ENCODE peak calls at places on chromosome 15, in six cellular contexts. P is OCI-LY7, V is hepatocyte, D is GM23248, M is neuronal stem cell, W is H9. R is an unnamed sample.

GRCh38 chr15:56468271-56468912 is 3.5 kb upstream of the MNS1 start:
- DNase-seq in P (peak; percentile 20), V (no peak), D (peak; percentile 42), M (no peak), W (no peak), R (peak; percentile 49)

GRCh38 chr15:99253381-99254090 is 2.3 kb downstream of the LRRC28 start:
- DNase-seq in P (no peak), V (no peak), D (peak; percentile 77), M (no peak), W (no peak), R (no peak)

GRCh38 chr15:55221090-55222011 is 24.6 kb upstream of the RSL24D1 start:
- DNase-seq in P (peak; percentile 51), V (peak; percentile 78), D (peak; percentile 95), M (no peak), W (no peak), R (no peak)

GRCh38 chr15:83845230-83845629 is 191.3 kb downstream of the ADAMTSL3 start:
- DNase-seq in P (no peak), V (peak; percentile 23), D (peak; percentile 87), M (no peak), W (no peak), R (no peak)

GRCh38 chr15:62847900-62848489 is 194.6 kb upstream of the TPM1 start:
- DNase-seq in P (peak; percentile 24), V (peak; percentile 64), D (peak; percentile 74), M (peak; percentile 32), W (peak; percentile 83), R (peak; percentile 35)

GRCh38 chr15:57867970-57868791 is 161.7 kb downstream of the POLR2M start:
- DNase-seq in P (no peak), V (no peak), D (no peak), M (no peak), W (no peak), R (peak; percentile 64)

GRCh38 chr15:25849431-25849921 is 13.7 kb downstream of the ATP10A start:
- DNase-seq in P (no peak), V (peak; percentile 65), D (peak; percentile 94), M (no peak), W (no peak), R (no peak)

GRCh38 chr15:89143503-89144162 is 55.4 kb downstream of the ABHD2 start:
- DNase-seq in P (no peak), V (no peak), D (peak; percentile 86), M (no peak), W (no peak), R (no peak)

GRCh38 chr15:70528270-70528706 is 235.1 kb downstream of the UACA start:
- DNase-seq in P (peak; percentile 83), V (peak; percentile 42), D (peak; percentile 24), M (no peak), W (peak; percentile 13), R (peak; percentile 75)

GRCh38 chr15:101309436-101310162 is 14.6 kb upstream of the SNRPA1 start:
- DNase-seq in P (no peak), V (no peak), D (no peak), M (no peak), W (peak; percentile 25), R (no peak)

GRCh38 chr15:98070132-98070531 is 109.6 kb downstream of the ARRDC4 start:
- DNase-seq in P (no peak), V (no peak), D (no peak), M (no peak), W (no peak), R (no peak)

GRCh38 chr15:100766225-100767001 is 113.2 kb upstream of the ALDH1A3 start:
- DNase-seq in P (no peak), V (no peak), D (no peak), M (no peak), W (no peak), R (no peak)

DNA sequence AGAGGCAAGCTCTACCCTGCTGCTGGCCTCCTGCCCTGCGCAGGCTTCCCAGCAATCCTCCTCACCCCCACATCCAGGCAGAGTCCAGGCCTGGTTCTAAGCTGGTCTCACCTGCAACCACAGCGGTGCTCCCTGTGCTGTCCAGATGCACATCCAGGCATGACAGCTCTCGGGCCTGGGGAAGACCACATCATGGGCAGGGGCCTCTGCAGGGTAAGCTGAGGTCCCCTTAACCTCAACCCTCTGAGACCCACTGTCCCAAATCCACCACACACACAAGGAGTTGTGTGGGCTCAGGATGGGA is 10.8 kb downstream of the PLA2G4D start:
- DNase-seq in P (no peak), V (no peak), D (no peak), M (no peak), W (no peak), R (no peak)
- H2AFZ ChIP-seq in P (no peak overlapping the region), V (no peak overlapping the region), D (no peak overlapping the region), M (no peak overlapping the region), W (no peak overlapping the region), R (no peak overlapping the region)

DNA sequence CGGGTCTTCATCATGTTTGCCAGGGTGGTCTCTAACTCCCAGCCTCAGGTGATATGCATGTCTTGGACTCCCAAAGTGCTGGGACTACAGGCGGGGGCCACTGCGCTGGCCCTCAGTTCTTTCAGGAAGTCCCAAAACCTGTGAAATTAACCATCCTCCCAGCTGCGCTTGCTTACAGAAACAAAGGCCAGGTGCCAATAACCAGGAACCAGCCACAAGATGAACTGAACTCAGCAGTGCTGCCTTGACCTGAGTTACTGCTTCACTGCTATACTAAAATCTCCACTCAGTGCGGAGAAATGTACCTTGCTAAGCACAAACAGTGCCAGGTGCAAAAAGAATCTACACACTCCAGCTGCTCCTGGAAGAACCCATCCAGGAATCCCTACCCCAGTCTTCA is 3.9 kb upstream of the GCHFR start:
- DNase-seq in P (peak; percentile 68), V (no peak), D (no peak), M (no peak), W (no peak), R (no peak)
- H2AFZ ChIP-seq in P (peak overlapping the region; percentile 59), V (no peak overlapping the region), D (no peak overlapping the region), M (no peak overlapping the region), W (no peak overlapping the region), R (no peak overlapping the region)

DNA sequence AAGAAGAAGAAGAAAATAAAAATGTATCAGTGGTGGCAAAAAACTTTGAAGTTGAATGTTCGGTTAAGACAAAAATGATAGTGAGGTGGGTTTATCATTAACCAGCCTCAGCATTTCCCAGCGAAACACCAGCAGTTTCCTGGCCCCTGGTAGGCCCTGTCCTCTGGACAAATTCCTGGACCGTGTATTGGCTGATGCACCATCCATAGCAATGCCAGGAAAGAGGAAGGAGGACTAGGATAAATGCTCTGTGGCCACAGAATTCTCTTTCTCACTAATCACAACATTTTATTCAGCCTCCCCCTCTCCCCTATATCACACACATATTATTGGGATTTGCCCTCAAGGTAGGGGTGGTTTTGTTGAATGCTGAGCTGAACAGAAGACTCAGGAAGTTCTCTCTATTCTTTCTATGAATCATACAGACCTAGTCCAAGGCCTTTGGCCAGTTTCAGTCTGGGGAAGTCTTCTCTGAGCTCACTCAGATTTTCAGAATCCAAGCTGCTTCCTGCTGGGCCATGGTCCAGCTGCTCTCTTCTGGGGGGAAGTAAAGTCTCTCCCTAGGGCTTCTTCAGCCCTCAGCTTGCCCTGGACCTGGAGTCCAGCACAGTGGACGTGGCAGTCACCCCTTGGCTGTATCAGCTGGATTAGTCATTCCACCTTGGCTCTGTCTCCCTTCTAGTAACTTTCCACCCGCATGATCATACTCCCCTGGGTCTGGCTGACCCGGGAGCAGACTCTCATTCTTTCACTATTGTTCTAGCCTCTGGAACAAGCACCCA is 27.6 kb downstream of the SLC28A1 start:
- DNase-seq in P (no peak), V (peak; percentile 73), D (peak; percentile 98), M (no peak), W (no peak), R (no peak)
- H2AFZ ChIP-seq in P (no peak overlapping the region), V (peak overlapping the region; percentile 20), D (peak overlapping the region; percentile 60), M (no peak overlapping the region), W (no peak overlapping the region), R (no peak overlapping the region)

DNA sequence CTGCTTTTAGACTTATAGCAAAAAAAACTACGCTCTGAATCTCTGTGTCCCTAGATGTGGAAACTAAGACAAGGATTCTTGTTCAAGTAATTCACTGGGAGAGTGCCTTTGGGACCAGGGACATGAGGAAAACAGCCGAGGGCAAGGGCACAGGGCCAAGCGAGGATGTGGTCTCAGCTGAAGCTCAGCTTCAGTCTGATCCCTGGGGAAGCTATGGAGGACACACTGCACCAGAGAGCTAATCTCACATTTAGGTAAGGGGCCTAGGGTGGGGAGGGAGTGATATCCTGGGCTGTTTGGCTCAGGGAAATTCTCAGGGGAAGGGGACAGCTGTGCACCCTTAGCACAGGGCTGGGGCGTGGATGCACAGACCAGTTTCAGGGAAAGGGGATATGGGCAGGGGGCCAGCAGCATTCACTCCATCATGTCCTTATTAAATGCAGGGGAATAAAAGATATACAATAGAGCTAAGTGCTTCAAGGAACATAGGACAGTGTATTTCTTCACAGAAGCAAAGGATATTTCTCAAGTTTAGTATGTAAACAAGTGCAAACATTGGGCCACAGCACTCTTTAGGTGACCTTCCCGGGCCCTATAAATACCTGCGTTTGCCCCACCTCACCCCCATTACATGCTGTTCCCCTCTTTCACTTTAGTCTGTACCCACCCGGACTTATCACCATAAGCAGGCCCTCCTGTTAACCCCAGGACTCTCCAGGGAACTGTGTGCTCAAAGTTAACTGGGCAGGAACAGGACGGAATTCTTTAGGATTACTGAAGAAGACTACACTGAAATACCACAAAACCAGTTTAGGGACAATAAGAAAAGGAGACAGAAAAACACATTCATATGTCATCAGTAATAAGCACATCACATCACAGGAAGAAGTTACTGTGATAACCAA is 45.7 kb downstream of the FSIP1 start:
- DNase-seq in P (no peak), V (no peak), D (no peak), M (no peak), W (no peak), R (no peak)
- H2AFZ ChIP-seq in P (no peak overlapping the region), V (no peak overlapping the region), D (no peak overlapping the region), M (peak overlapping the region; percentile 48), W (no peak overlapping the region), R (no peak overlapping the region)